ENCODE peak calls at places on chromosomes 1 and 21, in eight cellular contexts. I is left colon; U is H7; B is cortex of kidney; P is Jurkat, Clone E6-1; E is Caco-2; D is SHP77; Z is ACHN. M is an unnamed sample.

GRCh38 chr21:31710586-31710985 is 21.3 kb downstream of the SCAF4 start:
- DNase-seq in I (no peak), U (no peak), B (no peak), P (no peak), E (no peak), D (no peak), Z (no peak), M (no peak)

GRCh38 chr1:78712467-78712866 is 62.8 kb downstream of the IFI44 start:
- DNase-seq in I (no peak), U (no peak), B (no peak), P (no peak), E (no peak), D (no peak), Z (no peak), M (no peak)

GRCh38 chr1:112673589-112674439 is 645 bp upstream of the MOV10 start:
- DNase-seq in I (no peak), U (no peak), B (no peak), P (peak), E (no peak), D (no peak), Z (peak), M (no peak)

GRCh38 chr1:189983156-189983555 is 494.5 kb downstream of the BRINP3 start:
- DNase-seq in I (no peak), U (no peak), B (no peak), P (no peak), E (no peak), D (no peak), Z (no peak), M (no peak)

GRCh38 chr1:210600421-210601195 is 271.9 kb downstream of the HHAT start:
- DNase-seq in I (no peak), U (no peak), B (no peak), P (no peak), E (no peak), D (no peak), Z (no peak), M (no peak)

GRCh38 chr1:109079240-109079622 is 3.4 kb upstream of the TAF13 start:
- DNase-seq in I (no peak), U (no peak), B (no peak), P (no peak), E (no peak), D (no peak), Z (no peak), M (no peak)

GRCh38 chr1:24317081-24317480 is 2.1 kb upstream of the GRHL3 start:
- DNase-seq in I (no peak), U (no peak), B (no peak), P (no peak), E (no peak), D (no peak), Z (no peak), M (no peak)

GRCh38 chr1:19765623-19766022 is 34.1 kb downstream of the TMCO4 start:
- DNase-seq in I (no peak), U (no peak), B (no peak), P (no peak), E (no peak), D (no peak), Z (peak), M (no peak)

GRCh38 chr1:105886309-105886708 is 1170.2 kb upstream of the PRMT6 start:
- DNase-seq in I (no peak), U (no peak), B (no peak), P (no peak), E (no peak), D (no peak), Z (no peak), M (no peak)

GRCh38 chr21:19123053-19123452 is 719.5 kb upstream of the TMPRSS15 start:
- DNase-seq in I (no peak), U (no peak), B (no peak), P (no peak), E (no peak), D (no peak), Z (no peak), M (no peak)

GRCh38 chr21:43819511-43820405 is 30.4 kb downstream of the RRP1 start:
- DNase-seq in I (no peak), U (peak), B (no peak), P (no peak), E (peak), D (no peak), Z (no peak), M (no peak)

GRCh38 chr1:170339565-170339964 is 192.4 kb upstream of the GORAB start:
- DNase-seq in I (no peak), U (no peak), B (no peak), P (no peak), E (no peak), D (no peak), Z (no peak), M (no peak)

GRCh38 chr1:63935553-63935952 is 161.7 kb downstream of the ROR1 start:
- DNase-seq in I (no peak), U (no peak), B (no peak), P (peak), E (no peak), D (no peak), Z (no peak), M (no peak)

GRCh38 chr21:33300701-33301631 is 23.8 kb upstream of the IFNAR1 start:
- DNase-seq in I (peak), U (no peak), B (no peak), P (no peak), E (no peak), D (no peak), Z (no peak), M (no peak)

GRCh38 chr1:85707267-85707989 is 805 bp downstream of the ZNHIT6 start:
- DNase-seq in I (no peak), U (no peak), B (no peak), P (no peak), E (no peak), D (no peak), Z (no peak), M (no peak)

GRCh38 chr21:39900491-39900890 is 33.3 kb downstream of the PCP4 start:
- DNase-seq in I (no peak), U (no peak), B (no peak), P (no peak), E (no peak), D (no peak), Z (no peak), M (no peak)

GRCh38 chr1:235888119-235888643 is 21.5 kb upstream of the LYST start:
- DNase-seq in I (no peak), U (no peak), B (no peak), P (no peak), E (no peak), D (no peak), Z (no peak), M (no peak)

GRCh38 chr1:36864182-36865079 is 169.9 kb downstream of the GRIK3 start:
- DNase-seq in I (peak), U (peak), B (no peak), P (peak), E (no peak), D (no peak), Z (peak), M (no peak)

GRCh38 chr1:45305231-45305630 is 21.5 kb upstream of the HPDL start:
- DNase-seq in I (no peak), U (no peak), B (no peak), P (no peak), E (no peak), D (no peak), Z (no peak), M (no peak)

GRCh38 chr21:27047331-27048314 is 80.7 kb upstream of the ADAMTS5 start:
- DNase-seq in I (no peak), U (no peak), B (no peak), P (no peak), E (no peak), D (no peak), Z (no peak), M (no peak)

GRCh38 chr21:33608559-33608958 is 20.1 kb upstream of the DONSON start:
- DNase-seq in I (no peak), U (no peak), B (no peak), P (no peak), E (no peak), D (no peak), Z (no peak), M (no peak)

GRCh38 chr1:43805340-43805739 is 98.0 kb downstream of the ST3GAL3 start:
- DNase-seq in I (no peak), U (no peak), B (no peak), P (no peak), E (no peak), D (no peak), Z (no peak), M (no peak)

GRCh38 chr1:30414086-30414850 is 309.1 kb downstream of the MATN1 start:
- DNase-seq in I (no peak), U (peak), B (no peak), P (no peak), E (no peak), D (no peak), Z (no peak), M (no peak)

GRCh38 chr1:226408285-226409184 is 642 bp upstream of the PARP1 start:
- DNase-seq in I (peak), U (peak), B (no peak), P (peak), E (no peak), D (no peak), Z (no peak), M (no peak)

GRCh38 chr1:151008244-151009205 is at the start of gene PRUNE1:
- DNase-seq in I (peak), U (peak), B (peak), P (peak), E (peak), D (peak), Z (peak), M (peak)

GRCh38 chr1:63330331-63330916 is 8.1 kb downstream of the FOXD3 start:
- DNase-seq in I (no peak), U (peak), B (no peak), P (no peak), E (no peak), D (no peak), Z (no peak), M (no peak)

GRCh38 chr1:150813028-150813707 is 5.1 kb upstream of the CTSK start:
- DNase-seq in I (peak), U (peak), B (no peak), P (no peak), E (peak), D (peak), Z (peak), M (peak)

GRCh38 chr1:247895163-247895637 is at the start of gene OR2W3:
- DNase-seq in I (no peak), U (no peak), B (no peak), P (no peak), E (no peak), D (no peak), Z (no peak), M (no peak)

GRCh38 chr21:25837545-25838263 is 102.9 kb downstream of the GABPA start:
- DNase-seq in I (no peak), U (no peak), B (no peak), P (no peak), E (no peak), D (no peak), Z (no peak), M (no peak)

GRCh38 chr21:37983336-37984095 is 67.3 kb upstream of the KCNJ6 start:
- DNase-seq in I (no peak), U (no peak), B (no peak), P (no peak), E (no peak), D (no peak), Z (no peak), M (no peak)

GRCh38 chr1:51264470-51264869 is 28.4 kb downstream of the RNF11 start:
- DNase-seq in I (no peak), U (no peak), B (no peak), P (no peak), E (no peak), D (no peak), Z (peak), M (no peak)

GRCh38 chr1:90400121-90400520 is 317.0 kb downstream of the BARHL2 start:
- DNase-seq in I (no peak), U (no peak), B (no peak), P (no peak), E (no peak), D (no peak), Z (no peak), M (peak)

GRCh38 chr1:7568901-7569524 is 202.1 kb upstream of the VAMP3 start:
- DNase-seq in I (no peak), U (no peak), B (no peak), P (no peak), E (no peak), D (no peak), Z (no peak), M (no peak)

GRCh38 chr1:86548863-86549262 is 2.0 kb downstream of the CLCA4 start:
- DNase-seq in I (peak), U (no peak), B (no peak), P (no peak), E (no peak), D (no peak), Z (no peak), M (no peak)

GRCh38 chr1:66247415-66248208 is 286.3 kb upstream of the SGIP1 start:
- DNase-seq in I (no peak), U (no peak), B (no peak), P (no peak), E (no peak), D (no peak), Z (no peak), M (no peak)

GRCh38 chr1:158177705-158178450 is 2.8 kb upstream of the CD1D start:
- DNase-seq in I (peak), U (peak), B (no peak), P (no peak), E (no peak), D (no peak), Z (peak), M (peak)

GRCh38 chr1:107593436-107594209 is 371.4 kb downstream of the VAV3 start:
- DNase-seq in I (no peak), U (no peak), B (no peak), P (no peak), E (no peak), D (no peak), Z (no peak), M (no peak)

M was measured in stomach.